ENCODE peak calls at places on chromosomes 7 and 10, in six cellular contexts. I, E, F, W, B and X are unnamed samples.

GRCh38 chr10:64379898-64380297 is 858.7 kb downstream of the REEP3 start:
- DNase-seq in I (no peak), E (no peak), F (peak; percentile 12), W (no peak), B (peak; percentile 69), X (no peak)

GRCh38 chr7:28960071-28960840 is 2.1 kb upstream of the TRIL start:
- DNase-seq in I (no peak), E (no peak), F (no peak), W (no peak), B (no peak), X (no peak)

GRCh38 chr7:93316730-93317129 is 84.6 kb downstream of the VPS50 start:
- DNase-seq in I (no peak), E (peak; percentile 43), F (no peak), W (no peak), B (no peak), X (no peak)

GRCh38 chr7:93461350-93461749 is 113.2 kb downstream of the CALCR start:
- DNase-seq in I (no peak), E (no peak), F (no peak), W (no peak), B (peak; percentile 29), X (no peak)

GRCh38 chr10:31464552-31464951 is 145.5 kb downstream of the ZEB1 start:
- DNase-seq in I (no peak), E (no peak), F (no peak), W (no peak), B (no peak), X (no peak)

GRCh38 chr7:34672430-34672829 is 14.4 kb downstream of the NPSR1 start:
- DNase-seq in I (no peak), E (peak; percentile 17), F (no peak), W (peak; percentile 6), B (no peak), X (no peak)

GRCh38 chr7:158705234-158705890 is 758 bp upstream of the NCAPG2 start:
- DNase-seq in I (no peak), E (no peak), F (no peak), W (peak; percentile 31), B (peak; percentile 12), X (peak; percentile 27)

GRCh38 chr7:117338020-117338419 is 15.2 kb upstream of the WNT2 start:
- DNase-seq in I (no peak), E (peak; percentile 35), F (no peak), W (no peak), B (no peak), X (no peak)

GRCh38 chr10:132001238-132001977 is 19.7 kb upstream of the BNIP3 start:
- DNase-seq in I (no peak), E (peak; percentile 43), F (no peak), W (peak; percentile 7), B (peak; percentile 87), X (peak; percentile 36)

GRCh38 chr10:5618829-5619228 is 47.6 kb downstream of the ASB13 start:
- DNase-seq in I (no peak), E (no peak), F (no peak), W (no peak), B (no peak), X (no peak)

GRCh38 chr7:95886501-95887090 is 114.2 kb downstream of the DYNC1I1 start:
- DNase-seq in I (no peak), E (peak; percentile 19), F (no peak), W (peak; percentile 91), B (peak; percentile 67), X (no peak)

GRCh38 chr10:30857803-30858202 is 173.9 kb downstream of the ZNF438 start:
- DNase-seq in I (no peak), E (peak; percentile 72), F (no peak), W (peak; percentile 59), B (no peak), X (no peak)

GRCh38 chr7:93228302-93228701 is 2.0 kb upstream of the HEPACAM2 start:
- DNase-seq in I (peak; percentile 31), E (peak; percentile 70), F (peak; percentile 50), W (peak; percentile 68), B (peak; percentile 60), X (peak; percentile 76)

GRCh38 chr10:83835948-83836641 is 303.2 kb upstream of the GHITM start:
- DNase-seq in I (no peak), E (no peak), F (no peak), W (no peak), B (no peak), X (no peak)

GRCh38 chr7:51521054-51521453 is 204.4 kb upstream of the COBL start:
- DNase-seq in I (no peak), E (no peak), F (no peak), W (no peak), B (no peak), X (no peak)

GRCh38 chr7:8125680-8126444 is 136.1 kb downstream of the ICA1 start:
- DNase-seq in I (no peak), E (no peak), F (no peak), W (no peak), B (no peak), X (peak; percentile 75)

GRCh38 chr7:100621554-100621953 is 9.2 kb downstream of the MOSPD3 start:
- DNase-seq in I (no peak), E (no peak), F (no peak), W (peak; percentile 14), B (no peak), X (no peak)

GRCh38 chr10:33661580-33662269 is 327.3 kb upstream of the NRP1 start:
- DNase-seq in I (no peak), E (no peak), F (no peak), W (no peak), B (peak; percentile 23), X (no peak)

GRCh38 chr7:74203157-74203556 is 6.6 kb upstream of the LAT2 start:
- DNase-seq in I (peak; percentile 14), E (peak; percentile 57), F (no peak), W (peak; percentile 63), B (peak; percentile 68), X (peak; percentile 74)

GRCh38 chr10:58448121-58448935 is 63.1 kb downstream of the TFAM start:
- DNase-seq in I (no peak), E (no peak), F (no peak), W (no peak), B (no peak), X (no peak)

GRCh38 chr10:16545126-16545736 is 23.6 kb upstream of the C1QL3 start:
- DNase-seq in I (no peak), E (peak; percentile 29), F (peak; percentile 6), W (peak; percentile 34), B (peak; percentile 59), X (peak; percentile 37)

GRCh38 chr10:130017010-130017630 is 53.0 kb upstream of the EBF3 start:
- DNase-seq in I (no peak), E (no peak), F (no peak), W (no peak), B (no peak), X (no peak)

GRCh38 chr10:68600041-68600778 is 40.1 kb downstream of the TET1 start:
- DNase-seq in I (peak; percentile 89), E (peak; percentile 87), F (peak; percentile 70), W (peak; percentile 74), B (peak; percentile 98), X (peak; percentile 89)

GRCh38 chr7:69624842-69625637 is 26.8 kb downstream of the AUTS2 start:
- DNase-seq in I (no peak), E (no peak), F (no peak), W (no peak), B (peak; percentile 91), X (no peak)

GRCh38 chr7:11212080-11212711 is 238.5 kb downstream of the PHF14 start:
- DNase-seq in I (peak; percentile 61), E (peak; percentile 66), F (peak; percentile 42), W (peak; percentile 85), B (peak; percentile 75), X (peak; percentile 66)

GRCh38 chr10:70762441-70763177 is 22.6 kb downstream of the TBATA start:
- DNase-seq in I (no peak), E (no peak), F (no peak), W (no peak), B (no peak), X (no peak)

GRCh38 chr10:125159932-125160855 is at the start of gene CTBP2:
- DNase-seq in I (peak; percentile 51), E (no peak), F (peak; percentile 44), W (peak; percentile 70), B (peak; percentile 76), X (no peak)

GRCh38 chr10:1966698-1967097 is 229.4 kb upstream of the ADARB2 start:
- DNase-seq in I (no peak), E (no peak), F (no peak), W (no peak), B (no peak), X (no peak)

GRCh38 chr7:4809691-4810090 is 34.3 kb downstream of the AP5Z1 start:
- DNase-seq in I (no peak), E (no peak), F (no peak), W (no peak), B (no peak), X (no peak)

GRCh38 chr7:5381211-5381772 is 42.3 kb downstream of the TNRC18 start:
- DNase-seq in I (no peak), E (no peak), F (no peak), W (no peak), B (no peak), X (no peak)

GRCh38 chr7:33395340-33395739 is 266.0 kb downstream of the BBS9 start:
- DNase-seq in I (no peak), E (peak; percentile 60), F (no peak), W (peak; percentile 13), B (no peak), X (no peak)

GRCh38 chr7:123346771-123347170 is 147.0 kb upstream of the SLC13A1 start:
- DNase-seq in I (no peak), E (no peak), F (no peak), W (no peak), B (no peak), X (no peak)
- H3K9ac ChIP-seq in I (no peak overlapping the region), E (no peak overlapping the region), F (no peak overlapping the region), W (no peak overlapping the region), B (no peak overlapping the region), X (no peak overlapping the region)

GRCh38 chr7:22402250-22402649 is 45.3 kb upstream of the RAPGEF5 start:
- DNase-seq in I (no peak), E (no peak), F (no peak), W (no peak), B (no peak), X (peak; percentile 27)
- H3K9ac ChIP-seq in I (no peak overlapping the region), E (no peak overlapping the region), F (no peak overlapping the region), W (no peak overlapping the region), B (no peak overlapping the region), X (no peak overlapping the region)

DNA sequence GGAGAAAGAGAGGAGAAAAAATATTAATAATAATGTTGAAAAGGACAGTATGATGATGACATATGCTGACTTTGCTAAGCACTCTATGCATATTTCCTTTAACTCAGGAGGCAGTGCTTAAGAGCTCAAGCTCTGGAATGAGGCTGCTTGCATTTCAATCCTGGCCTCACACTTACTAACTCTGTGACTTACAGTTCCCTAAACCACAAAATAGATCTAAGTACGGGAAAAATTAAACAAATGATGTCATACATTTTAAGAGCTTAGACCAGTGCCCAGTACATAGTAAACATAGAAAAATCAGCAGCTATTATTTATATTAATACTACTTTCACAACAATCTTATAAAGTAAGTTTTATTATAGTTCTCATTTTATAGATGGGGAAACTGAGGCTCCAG is 61.3 kb downstream of the GFRA1 start:
- DNase-seq in I (no peak), E (peak; percentile 91), F (no peak), W (peak; percentile 94), B (no peak), X (no peak)
- H3K9ac ChIP-seq in I (no peak overlapping the region), E (no peak overlapping the region), F (no peak overlapping the region), W (no peak overlapping the region), B (no peak overlapping the region), X (no peak overlapping the region)

GRCh38 chr10:62050627-62050924 is 149.1 kb downstream of the ARID5B start:
- DNase-seq in I (no peak), E (no peak), F (no peak), W (no peak), B (no peak), X (no peak)
- H3K9ac ChIP-seq in I (no peak overlapping the region), E (peak overlapping the region; percentile 87), F (no peak overlapping the region), W (peak overlapping the region; percentile 98), B (no peak overlapping the region), X (peak overlapping the region; percentile 96)